ENCODE peak calls at places on chromosomes 6 and 20, in seven cellular contexts. O is AG08395; J is amniotic stem cell; B is HT-29; G is CD4-positive, alpha-beta T cell; V is T-cell; U is psoas muscle. H is an unnamed sample.

GRCh38 chr6:44133003-44133931 is 5.9 kb downstream of the TMEM63B start:
- DNase-seq in J (peak), U (peak), G (no peak), B (peak), O (peak), V (no peak), H (no peak)

GRCh38 chr6:153963352-153963751 is 75.7 kb upstream of the OPRM1 start:
- DNase-seq in V (no peak), B (no peak), O (no peak), G (no peak), J (no peak), U (no peak), H (no peak)

GRCh38 chr6:106103728-106104109 is 17.6 kb downstream of the PRDM1 start:
- DNase-seq in U (no peak), B (peak), O (no peak), J (no peak), V (no peak), G (peak), H (no peak)

GRCh38 chr6:118896339-118897136 is 2.6 kb downstream of the ASF1A start:
- DNase-seq in U (no peak), O (no peak), J (no peak), V (no peak), B (peak), G (no peak), H (peak)

GRCh38 chr6:57021086-57021720 is 25.3 kb upstream of the KIAA1586 start:
- DNase-seq in V (no peak), B (peak), G (no peak), O (peak), U (no peak), J (peak), H (no peak)

GRCh38 chr6:130178692-130179091 is 44.1 kb downstream of the SAMD3 start:
- DNase-seq in U (no peak), J (peak), V (no peak), O (peak), B (peak), G (no peak), H (peak)

GRCh38 chr20:24991897-24992419 is 593 bp downstream of the APMAP start:
- DNase-seq in J (peak), G (no peak), V (no peak), B (peak), U (peak), O (peak), H (no peak)

GRCh38 chr20:14991023-14991422 is 653.6 kb upstream of the FLRT3 start:
- DNase-seq in U (no peak), G (no peak), V (no peak), O (no peak), J (no peak), B (no peak), H (no peak)

GRCh38 chr6:33343953-33344611 is 26.5 kb upstream of the ZBTB22 start:
- DNase-seq in J (no peak), O (no peak), G (peak), B (no peak), U (no peak), V (peak), H (no peak)

GRCh38 chr6:79894939-79895338 is 52.4 kb downstream of the ELOVL4 start:
- DNase-seq in V (no peak), U (no peak), B (no peak), J (no peak), O (no peak), G (no peak), H (no peak)

GRCh38 chr6:97456070-97456469 is 173.1 kb upstream of the MMS22L start:
- DNase-seq in O (no peak), J (no peak), G (no peak), U (no peak), B (no peak), V (no peak), H (no peak)

H was measured in HS-27A.